ENCODE peak calls at places on chromosomes 2 and 18, in eight cellular contexts. One of them, this sample, is unnamed.

GRCh38 chr2:205605638-205606304 is 76.5 kb upstream of the NRP2 start:
- DNase-seq in naive thymus-derived CD4-positive, alpha-beta T cell: no peak
- DNase-seq in PC-3: no peak
- DNase-seq in Peyer's patch: no peak
- DNase-seq in cardiac muscle cell: no peak
- DNase-seq in NB4: no peak
- DNase-seq in hepatocyte: no peak
- DNase-seq in AG09309: no peak
- DNase-seq in this sample: no peak

GRCh38 chr2:222730346-222731065 is 59.0 kb downstream of the MOGAT1 start:
- DNase-seq in AG09309: no peak
- DNase-seq in NB4: peak; percentile 13
- DNase-seq in hepatocyte: no peak
- DNase-seq in cardiac muscle cell: no peak
- DNase-seq in PC-3: no peak
- DNase-seq in naive thymus-derived CD4-positive, alpha-beta T cell: no peak
- DNase-seq in Peyer's patch: no peak
- DNase-seq in this sample: peak; percentile 44

GRCh38 chr2:189222440-189222839 is 42.9 kb upstream of the COL5A2 start:
- DNase-seq in Peyer's patch: no peak
- DNase-seq in cardiac muscle cell: peak; percentile 57
- DNase-seq in naive thymus-derived CD4-positive, alpha-beta T cell: no peak
- DNase-seq in AG09309: no peak
- DNase-seq in hepatocyte: peak; percentile 51
- DNase-seq in NB4: no peak
- DNase-seq in PC-3: peak; percentile 91
- DNase-seq in this sample: no peak

GRCh38 chr18:79570266-79571201 is 109.1 kb upstream of the CTDP1 start:
- DNase-seq in cardiac muscle cell: peak; percentile 23
- DNase-seq in Peyer's patch: no peak
- DNase-seq in hepatocyte: no peak
- DNase-seq in PC-3: no peak
- DNase-seq in AG09309: no peak
- DNase-seq in naive thymus-derived CD4-positive, alpha-beta T cell: no peak
- DNase-seq in NB4: peak; percentile 83
- DNase-seq in this sample: no peak

GRCh38 chr2:134558208-134558890 is 160.5 kb downstream of the TMEM163 start:
- DNase-seq in cardiac muscle cell: no peak
- DNase-seq in AG09309: no peak
- DNase-seq in naive thymus-derived CD4-positive, alpha-beta T cell: no peak
- DNase-seq in NB4: no peak
- DNase-seq in hepatocyte: no peak
- DNase-seq in PC-3: no peak
- DNase-seq in Peyer's patch: no peak
- DNase-seq in this sample: no peak

GRCh38 chr2:149037851-149038250 is 648 bp upstream of the LYPD6B start:
- DNase-seq in naive thymus-derived CD4-positive, alpha-beta T cell: no peak
- DNase-seq in PC-3: peak; percentile 66
- DNase-seq in Peyer's patch: no peak
- DNase-seq in NB4: no peak
- DNase-seq in hepatocyte: peak; percentile 71
- DNase-seq in AG09309: no peak
- DNase-seq in cardiac muscle cell: no peak
- DNase-seq in this sample: no peak

GRCh38 chr18:41323044-41323443 is 632.0 kb upstream of the PIK3C3 start:
- DNase-seq in PC-3: peak; percentile 12
- DNase-seq in naive thymus-derived CD4-positive, alpha-beta T cell: no peak
- DNase-seq in hepatocyte: no peak
- DNase-seq in NB4: no peak
- DNase-seq in cardiac muscle cell: peak; percentile 39
- DNase-seq in AG09309: no peak
- DNase-seq in Peyer's patch: no peak
- DNase-seq in this sample: no peak

GRCh38 chr2:75627902-75628504 is 18.6 kb upstream of the MRPL19 start:
- DNase-seq in PC-3: peak; percentile 90
- DNase-seq in Peyer's patch: peak; percentile 50
- DNase-seq in cardiac muscle cell: peak; percentile 85
- DNase-seq in naive thymus-derived CD4-positive, alpha-beta T cell: peak; percentile 32
- DNase-seq in AG09309: no peak
- DNase-seq in NB4: peak; percentile 76
- DNase-seq in hepatocyte: peak; percentile 90
- DNase-seq in this sample: peak; percentile 57

GRCh38 chr2:227106845-227107759 is 56.9 kb downstream of the COL4A4 start:
- DNase-seq in hepatocyte: peak; percentile 78
- DNase-seq in cardiac muscle cell: peak; percentile 84
- DNase-seq in naive thymus-derived CD4-positive, alpha-beta T cell: peak; percentile 19
- DNase-seq in AG09309: peak; percentile 37
- DNase-seq in PC-3: peak; percentile 81
- DNase-seq in Peyer's patch: no peak
- DNase-seq in NB4: peak; percentile 90
- DNase-seq in this sample: peak; percentile 27

GRCh38 chr2:135409436-135409835 is 121.6 kb downstream of the ZRANB3 start:
- DNase-seq in hepatocyte: no peak
- DNase-seq in cardiac muscle cell: no peak
- DNase-seq in Peyer's patch: no peak
- DNase-seq in AG09309: no peak
- DNase-seq in NB4: no peak
- DNase-seq in PC-3: no peak
- DNase-seq in naive thymus-derived CD4-positive, alpha-beta T cell: no peak
- DNase-seq in this sample: no peak

GRCh38 chr2:189199797-189200196 is 20.2 kb upstream of the COL5A2 start:
- DNase-seq in cardiac muscle cell: no peak
- DNase-seq in naive thymus-derived CD4-positive, alpha-beta T cell: no peak
- DNase-seq in Peyer's patch: no peak
- DNase-seq in hepatocyte: no peak
- DNase-seq in NB4: no peak
- DNase-seq in PC-3: no peak
- DNase-seq in AG09309: no peak
- DNase-seq in this sample: no peak

GRCh38 chr2:30503007-30503691 is 56.1 kb downstream of the LCLAT1 start:
- DNase-seq in naive thymus-derived CD4-positive, alpha-beta T cell: peak; percentile 59
- DNase-seq in Peyer's patch: no peak
- DNase-seq in cardiac muscle cell: peak; percentile 38
- DNase-seq in AG09309: no peak
- DNase-seq in PC-3: no peak
- DNase-seq in NB4: peak; percentile 21
- DNase-seq in hepatocyte: no peak
- DNase-seq in this sample: no peak

GRCh38 chr18:8750954-8751415 is 45.6 kb downstream of the MTCL1 start:
- DNase-seq in Peyer's patch: no peak
- DNase-seq in AG09309: no peak
- DNase-seq in hepatocyte: peak; percentile 60
- DNase-seq in cardiac muscle cell: peak; percentile 82
- DNase-seq in NB4: no peak
- DNase-seq in PC-3: no peak
- DNase-seq in naive thymus-derived CD4-positive, alpha-beta T cell: no peak
- DNase-seq in this sample: peak; percentile 87

GRCh38 chr18:46278481-46279465 is 174.6 kb downstream of the HAUS1 start:
- DNase-seq in AG09309: peak; percentile 32
- DNase-seq in NB4: no peak
- DNase-seq in cardiac muscle cell: peak; percentile 74
- DNase-seq in naive thymus-derived CD4-positive, alpha-beta T cell: no peak
- DNase-seq in hepatocyte: no peak
- DNase-seq in Peyer's patch: no peak
- DNase-seq in PC-3: peak; percentile 25
- DNase-seq in this sample: peak; percentile 38

GRCh38 chr2:133972786-133973185 is 281.1 kb upstream of the MGAT5 start:
- DNase-seq in AG09309: peak; percentile 20
- DNase-seq in cardiac muscle cell: peak; percentile 21
- DNase-seq in PC-3: no peak
- DNase-seq in Peyer's patch: no peak
- DNase-seq in NB4: no peak
- DNase-seq in hepatocyte: no peak
- DNase-seq in naive thymus-derived CD4-positive, alpha-beta T cell: no peak
- DNase-seq in this sample: no peak

GRCh38 chr18:944440-944839 is 39.8 kb downstream of the ADCYAP1 start:
- DNase-seq in naive thymus-derived CD4-positive, alpha-beta T cell: no peak
- DNase-seq in AG09309: no peak
- DNase-seq in hepatocyte: no peak
- DNase-seq in NB4: no peak
- DNase-seq in Peyer's patch: no peak
- DNase-seq in PC-3: peak; percentile 86
- DNase-seq in cardiac muscle cell: peak; percentile 87
- DNase-seq in this sample: no peak

GRCh38 chr2:184599875-184600227 is 1.5 kb downstream of the ZNF804A start:
- DNase-seq in PC-3: no peak
- DNase-seq in cardiac muscle cell: no peak
- DNase-seq in Peyer's patch: no peak
- DNase-seq in naive thymus-derived CD4-positive, alpha-beta T cell: no peak
- DNase-seq in AG09309: no peak
- DNase-seq in NB4: peak; percentile 76
- DNase-seq in hepatocyte: no peak
- DNase-seq in this sample: no peak

GRCh38 chr2:197599285-197599965 is 76.0 kb downstream of the RFTN2 start:
- DNase-seq in naive thymus-derived CD4-positive, alpha-beta T cell: peak; percentile 55
- DNase-seq in NB4: peak; percentile 84
- DNase-seq in Peyer's patch: no peak
- DNase-seq in cardiac muscle cell: peak; percentile 64
- DNase-seq in hepatocyte: peak; percentile 34
- DNase-seq in AG09309: no peak
- DNase-seq in PC-3: peak; percentile 69
- DNase-seq in this sample: peak; percentile 26

GRCh38 chr18:717003-717402 is 4.6 kb upstream of the ENOSF1 start:
- DNase-seq in cardiac muscle cell: no peak
- DNase-seq in AG09309: no peak
- DNase-seq in hepatocyte: no peak
- DNase-seq in Peyer's patch: no peak
- DNase-seq in naive thymus-derived CD4-positive, alpha-beta T cell: no peak
- DNase-seq in PC-3: no peak
- DNase-seq in NB4: no peak
- DNase-seq in this sample: no peak

GRCh38 chr18:79200546-79201268 is 131.5 kb downstream of the ATP9B start:
- DNase-seq in PC-3: peak; percentile 14
- DNase-seq in cardiac muscle cell: peak; percentile 52
- DNase-seq in Peyer's patch: peak; percentile 30
- DNase-seq in NB4: peak; percentile 52
- DNase-seq in naive thymus-derived CD4-positive, alpha-beta T cell: no peak
- DNase-seq in hepatocyte: peak; percentile 82
- DNase-seq in AG09309: no peak
- DNase-seq in this sample: no peak

GRCh38 chr18:33440011-33440383 is 524 bp downstream of the CCDC178 start:
- DNase-seq in Peyer's patch: no peak
- DNase-seq in AG09309: no peak
- DNase-seq in naive thymus-derived CD4-positive, alpha-beta T cell: no peak
- DNase-seq in NB4: no peak
- DNase-seq in hepatocyte: peak; percentile 82
- DNase-seq in cardiac muscle cell: peak; percentile 64
- DNase-seq in PC-3: peak; percentile 1
- DNase-seq in this sample: peak; percentile 1
- H3K4me3 ChIP-seq in Peyer's patch: peak overlapping the region; percentile 55
- H3K4me3 ChIP-seq in AG09309: no peak overlapping the region
- H3K4me3 ChIP-seq in naive thymus-derived CD4-positive, alpha-beta T cell: no peak overlapping the region
- H3K4me3 ChIP-seq in NB4: no peak overlapping the region
- H3K4me3 ChIP-seq in hepatocyte: peak overlapping the region; percentile 59
- H3K4me3 ChIP-seq in cardiac muscle cell: peak overlapping the region; percentile 58
- H3K4me3 ChIP-seq in PC-3: no peak overlapping the region
- H3K4me3 ChIP-seq in this sample: no peak overlapping the region

GRCh38 chr2:38806001-38806400 is 28.0 kb downstream of the GEMIN6 start:
- DNase-seq in Peyer's patch: no peak
- DNase-seq in NB4: no peak
- DNase-seq in AG09309: no peak
- DNase-seq in PC-3: no peak
- DNase-seq in naive thymus-derived CD4-positive, alpha-beta T cell: no peak
- DNase-seq in hepatocyte: no peak
- DNase-seq in cardiac muscle cell: no peak
- DNase-seq in this sample: no peak
- H3K4me3 ChIP-seq in Peyer's patch: no peak overlapping the region
- H3K4me3 ChIP-seq in NB4: no peak overlapping the region
- H3K4me3 ChIP-seq in AG09309: no peak overlapping the region
- H3K4me3 ChIP-seq in PC-3: no peak overlapping the region
- H3K4me3 ChIP-seq in naive thymus-derived CD4-positive, alpha-beta T cell: no peak overlapping the region
- H3K4me3 ChIP-seq in hepatocyte: no peak overlapping the region
- H3K4me3 ChIP-seq in cardiac muscle cell: no peak overlapping the region
- H3K4me3 ChIP-seq in this sample: no peak overlapping the region

DNA sequence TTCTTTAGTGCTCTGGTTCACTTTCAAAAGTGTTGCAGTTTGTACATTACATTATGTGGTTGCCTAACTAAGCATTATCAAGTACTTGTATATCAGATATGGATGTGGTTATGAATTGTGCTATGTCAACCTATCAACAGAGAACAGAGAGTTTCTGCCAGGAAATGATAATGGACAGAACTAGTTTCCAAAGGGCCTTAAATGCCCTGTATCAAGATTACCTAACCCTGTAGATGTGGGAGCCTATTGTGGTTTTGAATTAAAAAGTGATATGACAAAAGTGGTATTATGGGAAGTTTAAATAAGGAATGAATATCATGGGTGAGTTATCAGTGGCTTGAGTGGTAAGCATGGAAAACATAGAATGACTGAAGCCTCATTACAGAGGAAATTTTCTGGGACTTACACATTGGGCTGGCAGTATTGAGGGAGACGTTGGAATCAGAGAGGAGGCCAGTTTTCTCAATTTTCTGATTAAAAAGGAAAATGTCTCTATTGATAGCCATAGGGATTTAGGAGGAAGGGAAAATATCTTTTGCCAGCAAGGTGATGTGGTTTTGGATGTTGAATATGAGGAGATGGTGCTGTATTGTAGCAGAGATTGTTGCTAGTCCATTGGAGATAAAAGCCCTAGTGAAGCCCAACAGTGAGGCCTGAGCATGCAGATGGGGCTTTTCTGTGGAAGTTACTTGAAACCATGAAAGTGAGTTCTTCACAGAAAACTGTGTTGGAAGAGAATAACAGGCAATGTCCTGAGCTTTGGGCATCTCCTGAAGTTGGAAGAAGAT is 140.7 kb downstream of the TTC27 start:
- DNase-seq in naive thymus-derived CD4-positive, alpha-beta T cell: no peak
- DNase-seq in hepatocyte: no peak
- DNase-seq in NB4: peak; percentile 11
- DNase-seq in PC-3: no peak
- DNase-seq in AG09309: no peak
- DNase-seq in cardiac muscle cell: peak; percentile 82
- DNase-seq in Peyer's patch: no peak
- DNase-seq in this sample: no peak
- H3K4me3 ChIP-seq in naive thymus-derived CD4-positive, alpha-beta T cell: no peak overlapping the region
- H3K4me3 ChIP-seq in hepatocyte: no peak overlapping the region
- H3K4me3 ChIP-seq in NB4: no peak overlapping the region
- H3K4me3 ChIP-seq in PC-3: no peak overlapping the region
- H3K4me3 ChIP-seq in AG09309: no peak overlapping the region
- H3K4me3 ChIP-seq in cardiac muscle cell: no peak overlapping the region
- H3K4me3 ChIP-seq in Peyer's patch: no peak overlapping the region
- H3K4me3 ChIP-seq in this sample: no peak overlapping the region

DNA sequence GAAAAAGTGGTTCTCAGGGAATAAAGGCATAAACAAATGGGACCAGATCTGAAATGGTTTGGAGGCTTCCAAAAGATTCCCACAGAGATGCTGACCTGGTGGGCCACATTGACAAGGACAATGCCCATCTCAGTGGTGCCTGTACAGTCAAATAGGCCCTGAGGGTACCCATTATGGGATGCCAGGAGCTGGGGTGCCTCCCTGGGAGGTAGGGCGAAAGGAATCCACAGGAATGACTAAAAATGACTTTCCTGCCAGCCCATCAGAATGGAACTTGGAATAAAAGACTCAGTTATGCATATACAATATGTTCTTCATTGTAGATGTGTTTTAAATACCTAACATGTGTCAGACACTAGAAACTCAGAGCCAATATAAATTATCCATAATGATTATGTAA is 248.5 kb downstream of the RNF144A start:
- DNase-seq in AG09309: no peak
- DNase-seq in NB4: no peak
- DNase-seq in cardiac muscle cell: no peak
- DNase-seq in Peyer's patch: no peak
- DNase-seq in PC-3: peak; percentile 31
- DNase-seq in hepatocyte: no peak
- DNase-seq in naive thymus-derived CD4-positive, alpha-beta T cell: no peak
- DNase-seq in this sample: no peak
- H3K4me3 ChIP-seq in AG09309: no peak overlapping the region
- H3K4me3 ChIP-seq in NB4: no peak overlapping the region
- H3K4me3 ChIP-seq in cardiac muscle cell: no peak overlapping the region
- H3K4me3 ChIP-seq in Peyer's patch: no peak overlapping the region
- H3K4me3 ChIP-seq in PC-3: no peak overlapping the region
- H3K4me3 ChIP-seq in hepatocyte: no peak overlapping the region
- H3K4me3 ChIP-seq in naive thymus-derived CD4-positive, alpha-beta T cell: no peak overlapping the region
- H3K4me3 ChIP-seq in this sample: no peak overlapping the region

This sample was measured in HFF-Myc.